ENCODE peak calls at places on chromosome 9, in five cellular contexts. N is brain microvascular endothelial cell, B is stomach, G is GM12878, I is choroid plexus epithelial cell. L is an unnamed sample.

GRCh38 chr9:101269596-101270324 is 115.0 kb downstream of the BAAT start:
- DNase-seq in B (no peak), I (no peak), G (no peak), N (no peak), L (no peak)

GRCh38 chr9:79572891-79573696 is 1.3 kb downstream of the TLE4 start:
- DNase-seq in B (peak), N (no peak), I (no peak), G (no peak), L (no peak)

GRCh38 chr9:88537743-88538055 is 2.7 kb downstream of the NXNL2 start:
- DNase-seq in G (no peak), N (peak), B (peak), I (peak), L (no peak)

GRCh38 chr9:23044549-23044948 is 597.9 kb downstream of the DMRTA1 start:
- DNase-seq in I (no peak), G (no peak), B (no peak), N (no peak), L (no peak)

GRCh38 chr9:117091529-117091928 is 323.3 kb downstream of the ASTN2 start:
- DNase-seq in G (no peak), N (no peak), B (no peak), I (no peak), L (no peak)

GRCh38 chr9:16705121-16705604 is 165.3 kb downstream of the BNC2 start:
- DNase-seq in B (peak), N (peak), G (no peak), I (peak), L (no peak)

GRCh38 chr9:130267930-130268329 is 2.4 kb downstream of the HMCN2 start:
- DNase-seq in I (no peak), N (no peak), G (no peak), B (no peak), L (no peak)

GRCh38 chr9:133569109-133569785 is 34.7 kb downstream of the ADAMTSL2 start:
- DNase-seq in G (no peak), N (no peak), B (no peak), I (no peak), L (no peak)

GRCh38 chr9:84514421-84514820 is 155.1 kb upstream of the NTRK2 start:
- DNase-seq in G (no peak), B (no peak), I (no peak), N (no peak), L (no peak)

GRCh38 chr9:104866186-104866585 is 61.8 kb downstream of the ABCA1 start:
- DNase-seq in G (no peak), B (no peak), I (no peak), N (peak), L (no peak)

GRCh38 chr9:86601697-86602096 is 247.5 kb upstream of the TUT7 start:
- DNase-seq in I (peak), B (no peak), N (no peak), G (no peak), L (no peak)

GRCh38 chr9:116935149-116935897 is 248.2 kb downstream of the TRIM32 start:
- DNase-seq in I (no peak), N (no peak), B (no peak), G (no peak), L (no peak)

GRCh38 chr9:75505654-75506053 is 384.8 kb upstream of the PCSK5 start:
- DNase-seq in N (no peak), G (no peak), B (no peak), I (no peak), L (no peak)

GRCh38 chr9:18490591-18491370 is 16.8 kb downstream of the ADAMTSL1 start:
- DNase-seq in B (no peak), G (no peak), I (peak), N (peak), L (no peak)

GRCh38 chr9:7118653-7119052 is 360.9 kb downstream of the KDM4C start:
- DNase-seq in N (no peak), B (no peak), G (no peak), I (no peak), L (no peak)

GRCh38 chr9:38107811-38108304 is 38.8 kb upstream of the SHB start:
- DNase-seq in N (no peak), B (peak), I (no peak), G (no peak), L (no peak)

GRCh38 chr9:105295986-105296385 is 51.5 kb downstream of the SLC44A1 start:
- DNase-seq in N (peak), B (no peak), G (no peak), I (peak), L (no peak)

GRCh38 chr9:92636627-92637026 is 33.3 kb downstream of the IPPK start:
- DNase-seq in G (no peak), N (no peak), I (no peak), B (no peak), L (no peak)

GRCh38 chr9:642014-642413 is 199.5 kb upstream of the DMRT1 start:
- DNase-seq in N (no peak), I (no peak), G (no peak), B (no peak), L (no peak)

GRCh38 chr9:93591706-93592388 is 15.5 kb downstream of the PHF2 start:
- DNase-seq in B (no peak), G (no peak), N (no peak), I (no peak), L (no peak)

GRCh38 chr9:81370096-81370495 is 319.3 kb downstream of the TLE1 start:
- DNase-seq in B (no peak), N (no peak), I (no peak), G (no peak), L (no peak)

GRCh38 chr9:93319992-93320490 is 131.4 kb upstream of the FAM120A start:
- DNase-seq in G (no peak), N (no peak), B (no peak), I (no peak), L (no peak)

DNA sequence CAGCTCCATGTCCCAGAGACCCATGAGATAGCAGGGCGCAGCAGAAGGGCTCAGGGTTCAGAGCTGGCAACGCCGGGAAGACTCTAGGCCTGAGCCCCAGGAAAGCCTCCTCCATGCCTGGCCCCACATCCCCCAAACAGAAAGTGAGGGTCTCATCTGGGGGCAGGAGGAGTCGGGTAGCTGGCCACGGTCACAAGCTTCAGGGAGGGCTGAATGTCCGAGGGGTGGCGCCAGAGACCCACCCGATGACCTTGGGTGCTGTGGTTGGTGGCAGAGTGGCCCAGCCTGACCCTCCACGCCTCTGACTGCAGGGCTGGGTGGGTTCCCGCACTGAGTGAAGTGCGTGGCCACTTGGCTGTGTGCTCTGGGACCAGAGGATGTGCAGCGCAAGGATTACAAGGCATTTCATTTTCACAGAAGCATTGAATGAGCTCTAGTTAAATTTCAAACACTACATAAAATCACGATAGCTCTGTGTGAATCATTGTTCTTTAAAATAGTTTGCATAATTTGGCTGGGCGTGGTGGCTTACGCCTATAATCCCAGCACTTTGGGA is 3.0 kb downstream of the C8G start:
- DNase-seq in G (no peak), N (no peak), I (peak), B (peak), L (no peak)
- TF ChIP-seq CTCF in G (peak), N (peak), I (peak), B (peak), L (peak)

GRCh38 chr9:127776919-127777280 is 1.6 kb downstream of the SH2D3C start:
- DNase-seq in G (no peak), N (no peak), I (no peak), B (no peak), L (no peak)
- H3K4me3 ChIP-seq in G (peak), N (no peak), I (no peak), B (peak), L (no peak)

DNA sequence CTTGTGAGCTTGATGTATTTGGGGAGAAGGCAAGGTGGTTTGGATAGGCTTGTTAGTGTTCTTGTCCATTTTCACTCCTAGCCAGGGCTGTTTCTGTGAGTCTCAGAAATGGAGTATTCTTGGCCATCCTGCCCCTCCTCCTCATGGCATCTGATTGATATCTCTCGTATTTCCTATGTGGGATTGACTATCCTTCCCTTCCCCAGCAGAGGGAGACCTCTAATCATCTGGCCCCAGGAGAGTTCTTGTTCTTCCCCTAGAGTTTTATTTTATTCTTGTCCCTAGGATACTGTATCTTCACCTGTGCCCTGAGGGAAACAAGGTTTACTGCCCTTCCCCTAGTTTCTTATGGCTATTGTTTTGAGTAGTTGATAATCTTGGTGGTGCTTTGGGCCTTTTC is 114.4 kb downstream of the VPS13A start:
- DNase-seq in G (no peak), B (no peak), I (peak), N (peak), L (peak)
- TF ChIP-seq CTCF in G (no peak), B (no peak), I (peak), N (peak), L (peak)

GRCh38 chr9:120869360-120869687 is 7.7 kb downstream of the PHF19 start:
- DNase-seq in G (no peak), N (no peak), I (no peak), B (no peak), L (no peak)
- H3K4me3 ChIP-seq in G (peak), N (peak), I (peak), B (peak), L (peak)

GRCh38 chr9:21110708-21111576 is 30.7 kb downstream of the IFNW1 start:
- DNase-seq in N (peak), I (peak), B (no peak), G (peak), L (peak)
- TF ChIP-seq CTCF in N (peak), I (peak), B (peak), G (peak), L (peak)

GRCh38 chr9:74499770-74500583 is 2.8 kb downstream of the RORB start:
- DNase-seq in G (no peak), I (peak), N (no peak), B (no peak), L (no peak)
- H3K4me3 ChIP-seq in G (no peak), I (peak), N (peak), B (peak), L (no peak)

DNA sequence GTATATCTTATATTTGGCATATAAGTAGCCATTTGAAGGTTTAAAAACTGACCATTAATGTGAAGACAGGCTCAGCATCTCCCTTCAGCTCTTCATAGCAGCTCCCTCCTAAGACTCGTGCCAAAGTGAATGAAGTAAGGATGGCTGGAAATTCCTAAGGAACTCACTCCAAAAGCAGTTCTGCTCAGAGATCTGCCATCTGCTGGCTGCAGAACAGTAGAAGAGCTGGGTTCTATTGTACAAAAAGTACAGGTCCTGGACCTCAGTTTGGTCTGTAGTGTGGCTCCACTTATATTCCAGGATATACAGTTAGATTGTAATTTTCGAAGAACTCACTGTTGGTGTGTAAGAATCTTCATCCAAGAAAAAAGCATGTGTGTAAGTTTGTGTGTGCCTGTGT is 104.9 kb upstream of the RUSC2 start:
- DNase-seq in I (peak), N (peak), G (no peak), B (no peak), L (no peak)
- TF ChIP-seq CTCF in I (peak), N (peak), G (no peak), B (no peak), L (peak)

DNA sequence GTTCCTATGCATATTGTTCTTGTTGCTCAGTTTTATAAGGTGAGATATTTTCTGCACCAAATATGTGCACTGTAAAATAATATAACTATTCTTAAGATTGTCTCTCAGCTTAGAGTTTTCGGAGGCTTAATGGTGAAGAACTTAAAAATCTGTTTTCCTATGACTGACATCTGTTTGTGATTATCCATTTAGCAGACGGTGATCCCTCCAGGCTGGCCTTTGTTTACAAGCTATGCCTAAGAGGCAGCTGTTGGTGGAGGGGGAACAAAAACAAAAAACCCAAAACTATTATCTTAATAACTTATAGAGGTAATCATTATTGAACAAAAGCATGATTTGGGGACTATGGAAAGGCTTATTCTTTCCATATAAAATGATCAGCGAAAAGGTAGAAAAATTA is 660 bp downstream of the PDCD1LG2 start:
- DNase-seq in N (no peak), B (no peak), G (no peak), I (no peak), L (no peak)
- H3K4me3 ChIP-seq in N (peak), B (peak), G (peak), I (peak), L (no peak)

L was measured in LNCaP clone FGC.